ENCODE peak calls at places on chromosomes 13 and 19, in nine cellular contexts. L, B, P, K, N, J, Y, E and Z are unnamed samples.
A peak's percentile ranks its signal among the peaks of the same experiment; 100 is the strongest.

GRCh38 chr13:84563611-84564010 is 681.3 kb upstream of the SLITRK1 start:
- DNase-seq in E (no peak), Y (no peak), B (no peak), L (no peak), N (no peak), P (no peak), K (no peak), J (no peak), Z (no peak)

GRCh38 chr13:93476175-93476574 is 249.6 kb downstream of the GPC6 start:
- DNase-seq in K (no peak), P (peak; percentile 74), L (peak; percentile 51), Y (no peak), E (no peak), J (no peak), B (no peak), N (no peak), Z (no peak)

GRCh38 chr13:84973661-84974060 is 825.6 kb downstream of the SLITRK6 start:
- DNase-seq in K (no peak), B (no peak), P (no peak), E (no peak), J (no peak), Y (no peak), L (no peak), N (no peak), Z (no peak)

GRCh38 chr13:71751074-71751473 is 115.9 kb downstream of the DACH1 start:
- DNase-seq in J (no peak), N (no peak), E (no peak), P (no peak), L (no peak), B (no peak), K (no peak), Y (no peak), Z (no peak)

GRCh38 chr13:56561327-56561726 is 579.4 kb upstream of the PRR20A start:
- DNase-seq in E (no peak), B (no peak), K (no peak), Y (no peak), J (no peak), L (no peak), N (no peak), P (no peak), Z (no peak)

GRCh38 chr13:100423375-100423774 is 165.2 kb downstream of the GGACT start:
- DNase-seq in P (peak; percentile 24), Y (no peak), K (no peak), E (no peak), B (no peak), N (no peak), J (no peak), L (peak; percentile 46), Z (no peak)

GRCh38 chr13:100773429-100773828 is 98.8 kb upstream of the TMTC4 start:
- DNase-seq in N (no peak), K (no peak), L (no peak), B (no peak), J (no peak), P (no peak), E (no peak), Y (no peak), Z (no peak)

GRCh38 chr13:110920038-110920437 is 5.2 kb upstream of the ANKRD10 start:
- DNase-seq in J (no peak), L (no peak), P (no peak), Y (no peak), E (peak; percentile 51), B (no peak), N (no peak), K (no peak), Z (no peak)

GRCh38 chr13:27770809-27771208 is 21.5 kb upstream of the GSX1 start:
- DNase-seq in J (no peak), L (peak; percentile 40), N (no peak), K (no peak), Y (no peak), E (no peak), B (no peak), P (no peak), Z (no peak)

DNA sequence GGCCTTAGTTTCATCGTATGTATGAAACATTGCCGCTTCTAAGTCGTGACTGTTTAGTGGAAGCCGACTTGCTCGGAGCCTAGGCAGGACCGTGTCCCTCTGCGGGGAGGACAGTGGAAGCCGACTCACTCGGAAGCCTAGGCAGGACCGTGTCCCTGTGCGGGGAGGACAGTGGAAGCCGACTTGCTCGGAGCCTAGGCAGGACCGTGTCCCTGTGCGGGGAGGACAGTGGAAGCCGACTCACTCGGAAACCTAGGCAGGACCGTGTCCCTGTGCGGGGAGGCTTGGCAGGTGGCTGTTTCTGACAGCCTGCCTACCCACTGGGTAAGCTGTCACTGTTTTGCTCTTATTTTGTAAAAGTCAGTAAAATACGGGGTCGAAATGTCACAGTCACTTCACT is 20.4 kb upstream of the DCUN1D2 start:
- DNase-seq in P (no peak), K (peak; percentile 59), Y (no peak), E (no peak), L (no peak), B (no peak), J (no peak), N (no peak), Z (no peak)
- H3K4me3 ChIP-seq in P (no peak overlapping the region), K (no peak overlapping the region), Y (no peak overlapping the region), E (no peak overlapping the region), L (no peak overlapping the region), B (no peak overlapping the region), J (no peak overlapping the region), N (no peak overlapping the region), Z (no peak overlapping the region)

GRCh38 chr19:35247526-35248309 is 1.1 kb upstream of the LSR start:
- DNase-seq in Y (no peak), N (no peak), K (peak; percentile 95), P (no peak), J (peak; percentile 63), B (peak; percentile 88), E (no peak), L (no peak), Z (no peak)
- H3K4me3 ChIP-seq in Y (peak overlapping the region; percentile 16), N (no peak overlapping the region), K (peak overlapping the region; percentile 79), P (peak overlapping the region; percentile 10), J (peak overlapping the region; percentile 76), B (peak overlapping the region; percentile 64), E (peak overlapping the region; percentile 51), L (no peak overlapping the region), Z (peak overlapping the region; percentile 56)

DNA sequence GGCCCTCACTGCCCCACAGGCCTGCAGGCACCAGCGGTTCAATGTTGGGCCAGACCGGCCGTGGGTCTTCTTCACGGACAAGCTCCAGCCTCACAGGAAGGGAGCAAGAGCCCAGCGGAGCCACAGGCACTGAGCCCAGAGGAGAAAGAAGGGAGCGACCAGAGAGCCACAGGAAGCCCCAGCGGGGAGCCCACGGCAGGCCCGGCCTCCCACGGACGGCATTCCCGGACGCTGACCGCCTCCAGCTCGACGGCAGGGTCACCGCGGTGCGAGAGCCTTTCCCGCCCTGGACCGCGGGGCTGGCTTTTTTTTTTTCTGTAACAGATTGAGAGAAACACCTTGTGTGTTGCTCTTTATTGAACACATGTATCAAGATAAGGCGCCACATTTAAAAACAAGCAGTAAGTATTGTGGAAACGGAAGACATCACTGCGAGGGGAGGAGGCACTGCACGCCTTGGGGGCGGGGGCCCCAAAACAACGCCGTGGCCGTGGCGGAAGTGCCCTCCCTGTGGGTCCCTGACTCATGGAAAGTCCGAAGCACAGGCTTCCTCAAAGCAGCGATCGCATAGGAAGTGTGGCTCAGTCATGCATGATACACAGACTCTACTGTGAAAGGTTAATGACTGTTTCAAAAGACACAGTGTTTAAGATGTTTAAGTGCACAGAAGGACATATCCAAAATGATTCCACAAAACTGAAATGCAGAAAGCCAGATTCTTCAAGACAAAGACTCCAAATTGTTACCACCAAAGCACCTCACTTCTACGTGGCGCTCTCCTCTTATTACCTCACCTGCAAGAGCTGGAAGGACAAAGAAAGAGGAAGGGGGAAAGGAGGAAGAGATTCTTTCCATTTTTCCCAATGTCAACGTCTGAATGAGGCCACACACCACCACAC is 3.5 kb downstream of the RASA3 start:
- DNase-seq in B (no peak), E (peak; percentile 75), Y (peak; percentile 69), J (peak; percentile 95), K (peak; percentile 94), L (peak; percentile 94), N (peak; percentile 29), P (peak; percentile 92), Z (no peak)
- H3K4me3 ChIP-seq in B (no peak overlapping the region), E (peak overlapping the region; percentile 2), Y (peak overlapping the region; percentile 6), J (peak overlapping the region; percentile 89), K (peak overlapping the region; percentile 30), L (peak overlapping the region; percentile 86), N (no peak overlapping the region), P (no peak overlapping the region), Z (no peak overlapping the region)

GRCh38 chr19:38663957-38664502 is 16.6 kb downstream of the ACTN4 start:
- DNase-seq in K (peak; percentile 86), J (peak; percentile 57), Y (peak; percentile 80), E (peak; percentile 69), B (no peak), N (no peak), P (no peak), L (no peak), Z (no peak)
- H3K4me3 ChIP-seq in K (peak overlapping the region; percentile 22), J (no peak overlapping the region), Y (no peak overlapping the region), E (peak overlapping the region; percentile 2), B (no peak overlapping the region), N (no peak overlapping the region), P (no peak overlapping the region), L (no peak overlapping the region), Z (no peak overlapping the region)

DNA sequence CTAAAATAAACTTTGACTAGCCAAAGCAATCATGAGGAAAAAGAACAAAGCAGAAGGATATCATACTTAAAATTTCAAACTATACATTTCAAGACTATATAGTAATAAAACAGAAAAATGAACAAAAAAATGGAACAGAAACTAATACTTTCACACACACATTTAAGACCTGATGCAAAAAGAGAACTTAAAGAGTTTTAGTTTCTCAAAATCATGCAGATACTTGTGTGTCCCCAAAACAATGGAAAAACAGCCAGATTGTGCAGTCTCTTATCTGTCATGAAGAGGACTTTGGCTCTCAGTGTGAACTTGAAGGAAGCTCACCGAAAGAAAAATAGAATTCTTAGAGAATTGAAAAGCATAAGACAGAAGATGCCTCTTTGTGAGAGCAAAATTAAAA is 16.1 kb downstream of the ZNF506 start:
- DNase-seq in B (no peak), Y (no peak), J (no peak), K (no peak), E (no peak), L (no peak), N (no peak), P (no peak), Z (no peak)
- H3K4me3 ChIP-seq in B (no peak overlapping the region), Y (no peak overlapping the region), J (no peak overlapping the region), K (no peak overlapping the region), E (no peak overlapping the region), L (no peak overlapping the region), N (no peak overlapping the region), P (no peak overlapping the region), Z (no peak overlapping the region)

GRCh38 chr13:68323106-68323505 is 1093.0 kb upstream of the PCDH9 start:
- DNase-seq in J (no peak), L (no peak), Y (no peak), E (no peak), P (no peak), K (no peak), B (no peak), N (no peak), Z (no peak)

DNA sequence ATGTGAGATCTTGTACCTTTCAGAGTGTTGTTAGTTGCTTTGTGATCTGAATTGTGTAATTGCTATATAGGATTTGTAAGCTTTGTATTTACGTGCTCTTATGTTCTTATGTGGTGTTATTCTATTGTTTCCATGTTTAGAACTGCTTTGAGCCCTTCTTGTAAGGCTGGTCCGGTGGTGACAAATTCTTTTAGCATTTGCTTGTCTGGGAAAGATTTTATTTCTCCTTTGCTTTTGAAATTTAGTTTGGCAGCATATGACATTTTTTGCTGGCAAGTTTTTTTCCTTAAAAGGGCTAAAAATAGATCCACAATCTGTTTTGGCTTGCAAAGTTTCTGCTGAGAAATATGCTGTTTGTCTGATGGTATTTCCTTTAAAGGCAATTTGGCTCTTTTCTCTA is 1089.2 kb upstream of the PCDH9 start:
- DNase-seq in K (no peak), Y (no peak), E (no peak), P (no peak), B (no peak), L (no peak), J (no peak), N (no peak), Z (no peak)
- H3K4me3 ChIP-seq in K (no peak overlapping the region), Y (no peak overlapping the region), E (no peak overlapping the region), P (no peak overlapping the region), B (no peak overlapping the region), L (no peak overlapping the region), J (no peak overlapping the region), N (no peak overlapping the region), Z (no peak overlapping the region)

GRCh38 chr13:23512762-23513395 is 57.3 kb upstream of the TNFRSF19 start:
- DNase-seq in E (no peak), N (no peak), J (no peak), B (no peak), L (no peak), P (no peak), Y (no peak), K (no peak), Z (no peak)
- H3K4me3 ChIP-seq in E (no peak overlapping the region), N (no peak overlapping the region), J (no peak overlapping the region), B (no peak overlapping the region), L (no peak overlapping the region), P (no peak overlapping the region), Y (no peak overlapping the region), K (no peak overlapping the region), Z (no peak overlapping the region)